ENCODE peak calls at places on chromosomes 13 and 19, in nine cellular contexts. Z is GM23248; V is CD4-positive, CD25-positive, alpha-beta regulatory T cell; J is thoracic aorta; O is anterior cingulate cortex; R is neural progenitor cell; H is stimulated activated CD8-positive, alpha-beta memory T cell treated with anti-CD3 and anti-CD28 coated beads, Interleukin-4, amount 100 ng/mL, for 1 hour; M is H9; I is endothelial cell. G is an unnamed sample.

GRCh38 chr19:42028304-42029216 is 34.5 kb upstream of the ATP1A3 start:
- DNase-seq in Z (no peak), V (no peak), J (no peak), O (no peak), R (peak; percentile 69), H (no peak), M (peak; percentile 89), I (peak; percentile 57), G (no peak)

GRCh38 chr13:27813826-27814225 is 21.5 kb downstream of the GSX1 start:
- DNase-seq in Z (no peak), V (no peak), J (no peak), O (no peak), R (no peak), H (no peak), M (no peak), I (no peak), G (no peak)

GRCh38 chr19:40380199-40381037 is 9.6 kb downstream of the HIPK4 start:
- DNase-seq in Z (no peak), V (no peak), J (no peak), O (no peak), R (no peak), H (no peak), M (no peak), I (no peak), G (no peak)

GRCh38 chr19:51784922-51785690 is 9.9 kb upstream of the FPR3 start:
- DNase-seq in Z (peak; percentile 90), V (no peak), J (peak; percentile 21), O (no peak), R (no peak), H (no peak), M (no peak), I (no peak), G (no peak)

GRCh38 chr19:39100500-39101166 is 16.5 kb downstream of the ACP7 start:
- DNase-seq in Z (no peak), V (no peak), J (no peak), O (no peak), R (no peak), H (no peak), M (no peak), I (no peak), G (no peak)

GRCh38 chr19:45448425-45448756 is 19.4 kb upstream of the FOSB start:
- DNase-seq in Z (no peak), V (no peak), J (no peak), O (no peak), R (no peak), H (no peak), M (no peak), I (no peak), G (no peak)

GRCh38 chr19:45640849-45641273 is 1.7 kb upstream of the EML2 start:
- DNase-seq in Z (no peak), V (no peak), J (no peak), O (no peak), R (peak; percentile 58), H (no peak), M (peak; percentile 86), I (no peak), G (no peak)

GRCh38 chr19:31018951-31019350 is 330.3 kb downstream of the TSHZ3 start:
- DNase-seq in Z (no peak), V (no peak), J (no peak), O (no peak), R (no peak), H (no peak), M (no peak), I (no peak), G (no peak)